ENCODE peak calls at places on chromosomes 1 and 21, in five cellular contexts. One of them, this sample, is unnamed.
A peak's percentile ranks its signal among the peaks of the same experiment; 100 is the strongest.

GRCh38 chr1:233530665-233531386 is 83.1 kb upstream of the KCNK1 start:
- DNase-seq in body of pancreas: no peak
- DNase-seq in stomach: no peak
- DNase-seq in ovary: no peak
- DNase-seq in upper lobe of right lung: no peak
- DNase-seq in this sample: no peak

GRCh38 chr21:34936874-34937563 is 112.1 kb downstream of the RUNX1 start:
- DNase-seq in body of pancreas: no peak
- DNase-seq in stomach: no peak
- DNase-seq in ovary: no peak
- DNase-seq in upper lobe of right lung: no peak
- DNase-seq in this sample: no peak

GRCh38 chr1:248810727-248811513 is 14.8 kb downstream of the SH3BP5L start:
- DNase-seq in body of pancreas: peak; percentile 30
- DNase-seq in stomach: peak; percentile 49
- DNase-seq in ovary: no peak
- DNase-seq in upper lobe of right lung: no peak
- DNase-seq in this sample: no peak

GRCh38 chr1:17914142-17914541 is 159.0 kb downstream of the ACTL8 start:
- DNase-seq in body of pancreas: no peak
- DNase-seq in stomach: no peak
- DNase-seq in ovary: no peak
- DNase-seq in upper lobe of right lung: no peak
- DNase-seq in this sample: no peak

GRCh38 chr1:243261389-243261788 is 5.5 kb downstream of the SDCCAG8 start:
- DNase-seq in body of pancreas: no peak
- DNase-seq in stomach: no peak
- DNase-seq in ovary: no peak
- DNase-seq in upper lobe of right lung: no peak
- DNase-seq in this sample: no peak

GRCh38 chr1:231242516-231243198 is 1.6 kb downstream of the GNPAT start:
- DNase-seq in body of pancreas: no peak
- DNase-seq in stomach: no peak
- DNase-seq in ovary: no peak
- DNase-seq in upper lobe of right lung: no peak
- DNase-seq in this sample: no peak

GRCh38 chr1:41639332-41639936 is 155.0 kb upstream of the EDN2 start:
- DNase-seq in body of pancreas: no peak
- DNase-seq in stomach: no peak
- DNase-seq in ovary: no peak
- DNase-seq in upper lobe of right lung: no peak
- DNase-seq in this sample: no peak

GRCh38 chr1:54681396-54681795 is 34.3 kb upstream of the TTC4 start:
- DNase-seq in body of pancreas: no peak
- DNase-seq in stomach: no peak
- DNase-seq in ovary: no peak
- DNase-seq in upper lobe of right lung: no peak
- DNase-seq in this sample: no peak

GRCh38 chr1:232991238-232991637 is 40.8 kb downstream of the NTPCR start:
- DNase-seq in body of pancreas: no peak
- DNase-seq in stomach: no peak
- DNase-seq in ovary: no peak
- DNase-seq in upper lobe of right lung: no peak
- DNase-seq in this sample: no peak

GRCh38 chr1:244778356-244778755 is 57.1 kb upstream of the COX20 start:
- DNase-seq in body of pancreas: no peak
- DNase-seq in stomach: no peak
- DNase-seq in ovary: no peak
- DNase-seq in upper lobe of right lung: no peak
- DNase-seq in this sample: no peak

GRCh38 chr1:192610114-192610958 is 25.6 kb upstream of the RGS13 start:
- DNase-seq in body of pancreas: no peak
- DNase-seq in stomach: no peak
- DNase-seq in ovary: no peak
- DNase-seq in upper lobe of right lung: no peak
- DNase-seq in this sample: no peak

GRCh38 chr1:164803366-164803765 is 244.4 kb downstream of the PBX1 start:
- DNase-seq in body of pancreas: no peak
- DNase-seq in stomach: no peak
- DNase-seq in ovary: no peak
- DNase-seq in upper lobe of right lung: no peak
- DNase-seq in this sample: no peak

GRCh38 chr1:118928739-118929554 is 59.2 kb downstream of the TBX15 start:
- DNase-seq in body of pancreas: no peak
- DNase-seq in stomach: no peak
- DNase-seq in ovary: no peak
- DNase-seq in upper lobe of right lung: no peak
- DNase-seq in this sample: peak; percentile 14

GRCh38 chr21:16873581-16873980 is 639.3 kb upstream of the CXADR start:
- DNase-seq in body of pancreas: no peak
- DNase-seq in stomach: no peak
- DNase-seq in ovary: no peak
- DNase-seq in upper lobe of right lung: no peak
- DNase-seq in this sample: no peak

GRCh38 chr1:16191916-16192545 is 20.4 kb downstream of the ARHGEF19 start:
- DNase-seq in body of pancreas: no peak
- DNase-seq in stomach: no peak
- DNase-seq in ovary: no peak
- DNase-seq in upper lobe of right lung: no peak
- DNase-seq in this sample: no peak

GRCh38 chr1:40076895-40077312 is 20.1 kb downstream of the PPT1 start:
- DNase-seq in body of pancreas: no peak
- DNase-seq in stomach: no peak
- DNase-seq in ovary: no peak
- DNase-seq in upper lobe of right lung: no peak
- DNase-seq in this sample: no peak

GRCh38 chr1:161736332-161736969 is 13.1 kb upstream of the DUSP12 start:
- DNase-seq in body of pancreas: no peak
- DNase-seq in stomach: no peak
- DNase-seq in ovary: no peak
- DNase-seq in upper lobe of right lung: no peak
- DNase-seq in this sample: no peak

GRCh38 chr1:17400725-17401341 is 28.8 kb downstream of the PADI6 start:
- DNase-seq in body of pancreas: no peak
- DNase-seq in stomach: no peak
- DNase-seq in ovary: no peak
- DNase-seq in upper lobe of right lung: no peak
- DNase-seq in this sample: no peak

GRCh38 chr1:15128520-15129313 is 24.8 kb upstream of the TMEM51 start:
- DNase-seq in body of pancreas: peak; percentile 87
- DNase-seq in stomach: peak; percentile 86
- DNase-seq in ovary: peak; percentile 78
- DNase-seq in upper lobe of right lung: peak; percentile 83
- DNase-seq in this sample: peak; percentile 7

GRCh38 chr1:34268311-34269042 is 91.8 kb downstream of the C1orf94 start:
- DNase-seq in body of pancreas: no peak
- DNase-seq in stomach: no peak
- DNase-seq in ovary: no peak
- DNase-seq in upper lobe of right lung: no peak
- DNase-seq in this sample: no peak

GRCh38 chr21:28944296-28944695 is 48.4 kb downstream of the LTN1 start:
- DNase-seq in body of pancreas: no peak
- DNase-seq in stomach: no peak
- DNase-seq in ovary: no peak
- DNase-seq in upper lobe of right lung: no peak
- DNase-seq in this sample: peak; percentile 33

GRCh38 chr1:59999006-59999405 is 72.4 kb upstream of the CYP2J2 start:
- DNase-seq in body of pancreas: no peak
- DNase-seq in stomach: no peak
- DNase-seq in ovary: no peak
- DNase-seq in upper lobe of right lung: no peak
- DNase-seq in this sample: no peak

DNA sequence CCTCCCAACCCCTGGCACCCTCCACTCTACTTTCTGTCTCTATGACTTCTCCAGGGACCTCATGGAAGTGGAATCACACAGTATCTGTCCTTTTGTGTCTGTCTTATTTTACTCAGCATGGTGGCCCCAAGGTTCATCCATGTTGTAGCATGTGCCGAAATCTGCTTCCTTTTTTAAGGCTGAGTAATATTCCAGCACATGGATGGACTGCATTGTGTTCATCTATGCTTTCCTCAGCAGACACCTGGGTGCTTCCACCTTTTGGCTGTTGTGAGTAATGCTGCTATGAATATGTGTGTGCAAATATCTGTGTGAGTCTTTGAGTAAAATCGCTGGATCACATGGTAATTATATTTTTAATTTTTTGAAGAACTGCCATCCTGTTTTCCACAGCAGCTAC is 1.6 kb upstream of the PFKL start:
- DNase-seq in body of pancreas: no peak
- DNase-seq in stomach: no peak
- DNase-seq in ovary: no peak
- DNase-seq in upper lobe of right lung: no peak
- DNase-seq in this sample: no peak
- TF ChIP-seq CTCF in body of pancreas: no peak
- TF ChIP-seq CTCF in stomach: no peak
- TF ChIP-seq CTCF in ovary: no peak
- TF ChIP-seq CTCF in upper lobe of right lung: no peak
- TF ChIP-seq CTCF in this sample: no peak

DNA sequence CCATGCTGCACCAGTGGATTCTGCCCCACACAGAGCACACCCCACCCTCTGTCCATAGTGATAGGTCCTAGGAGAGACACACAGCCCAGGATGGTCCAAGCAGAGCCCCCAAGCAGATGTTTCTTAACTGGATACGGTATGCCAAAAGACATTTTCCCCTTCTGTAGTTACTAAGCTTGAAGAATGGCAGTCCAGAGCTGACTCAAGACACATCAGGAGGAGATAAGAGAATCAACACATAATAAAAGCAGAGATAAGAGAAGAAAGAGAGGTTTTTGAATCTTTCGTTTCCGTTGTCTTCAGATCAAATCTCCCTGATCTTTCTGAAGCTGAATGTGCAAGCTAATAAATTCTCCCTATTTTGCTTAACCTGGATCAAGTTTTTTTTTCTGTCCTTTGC is 21.8 kb upstream of the CASQ2 start:
- DNase-seq in body of pancreas: no peak
- DNase-seq in stomach: no peak
- DNase-seq in ovary: no peak
- DNase-seq in upper lobe of right lung: no peak
- DNase-seq in this sample: no peak
- H3K4me3 ChIP-seq in body of pancreas: no peak overlapping the region
- H3K4me3 ChIP-seq in stomach: no peak overlapping the region
- H3K4me3 ChIP-seq in ovary: no peak overlapping the region
- H3K4me3 ChIP-seq in upper lobe of right lung: no peak overlapping the region
- H3K4me3 ChIP-seq in this sample: no peak overlapping the region

GRCh38 chr1:10252508-10252907 is 42.1 kb downstream of the KIF1B start:
- DNase-seq in body of pancreas: no peak
- DNase-seq in stomach: no peak
- DNase-seq in ovary: no peak
- DNase-seq in upper lobe of right lung: no peak
- DNase-seq in this sample: no peak

GRCh38 chr1:10253149-10253548 is 42.8 kb downstream of the KIF1B start:
- DNase-seq in body of pancreas: no peak
- DNase-seq in stomach: no peak
- DNase-seq in ovary: no peak
- DNase-seq in upper lobe of right lung: no peak
- DNase-seq in this sample: no peak

GRCh38 chr1:10263450-10264082 is 53.2 kb downstream of the KIF1B start:
- DNase-seq in body of pancreas: no peak
- DNase-seq in stomach: no peak
- DNase-seq in ovary: no peak
- DNase-seq in upper lobe of right lung: no peak
- DNase-seq in this sample: no peak

GRCh38 chr1:10253755-10254154 is 43.4 kb downstream of the KIF1B start:
- DNase-seq in body of pancreas: peak; percentile 46
- DNase-seq in stomach: no peak
- DNase-seq in ovary: no peak
- DNase-seq in upper lobe of right lung: no peak
- DNase-seq in this sample: peak; percentile 40

DNA sequence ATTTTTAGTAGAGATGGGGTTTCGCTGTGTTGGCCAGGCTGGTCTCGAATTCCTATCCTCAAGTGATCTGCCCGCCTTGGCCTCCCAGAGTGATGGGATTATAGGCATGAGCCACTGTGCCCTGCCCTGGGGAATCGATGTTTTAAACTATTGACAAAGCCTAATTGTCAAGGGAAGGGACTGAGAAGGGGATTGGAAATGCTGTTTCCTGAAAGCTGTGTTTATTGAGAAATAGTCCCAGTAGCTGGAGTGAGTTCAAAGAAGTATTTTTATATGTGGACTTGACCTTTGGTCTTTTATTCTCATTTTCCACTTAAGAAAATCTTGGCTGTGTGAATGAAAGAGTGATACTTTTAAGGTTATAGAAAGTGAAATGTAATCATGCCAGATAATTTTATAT is 47.5 kb downstream of the KIF1B start:
- DNase-seq in body of pancreas: no peak
- DNase-seq in stomach: no peak
- DNase-seq in ovary: no peak
- DNase-seq in upper lobe of right lung: no peak
- DNase-seq in this sample: peak; percentile 40
- TF ChIP-seq CTCF in body of pancreas: no peak
- TF ChIP-seq CTCF in stomach: no peak
- TF ChIP-seq CTCF in ovary: no peak
- TF ChIP-seq CTCF in upper lobe of right lung: no peak
- TF ChIP-seq CTCF in this sample: no peak

GRCh38 chr1:47705517-47706130 is 267.8 kb downstream of the FOXD2 start:
- DNase-seq in body of pancreas: no peak
- DNase-seq in stomach: no peak
- DNase-seq in ovary: no peak
- DNase-seq in upper lobe of right lung: no peak
- DNase-seq in this sample: no peak

GRCh38 chr1:47709302-47710074 is 271.6 kb downstream of the FOXD2 start:
- DNase-seq in body of pancreas: peak; percentile 36
- DNase-seq in stomach: no peak
- DNase-seq in ovary: no peak
- DNase-seq in upper lobe of right lung: no peak
- DNase-seq in this sample: no peak

GRCh38 chr1:47708658-47709301 is 270.9 kb downstream of the FOXD2 start:
- DNase-seq in body of pancreas: peak; percentile 25
- DNase-seq in stomach: no peak
- DNase-seq in ovary: no peak
- DNase-seq in upper lobe of right lung: no peak
- DNase-seq in this sample: no peak

GRCh38 chr1:47710075-47711071 is 272.5 kb downstream of the FOXD2 start:
- DNase-seq in body of pancreas: peak; percentile 84
- DNase-seq in stomach: peak; percentile 83
- DNase-seq in ovary: peak; percentile 69
- DNase-seq in upper lobe of right lung: peak; percentile 88
- DNase-seq in this sample: no peak

DNA sequence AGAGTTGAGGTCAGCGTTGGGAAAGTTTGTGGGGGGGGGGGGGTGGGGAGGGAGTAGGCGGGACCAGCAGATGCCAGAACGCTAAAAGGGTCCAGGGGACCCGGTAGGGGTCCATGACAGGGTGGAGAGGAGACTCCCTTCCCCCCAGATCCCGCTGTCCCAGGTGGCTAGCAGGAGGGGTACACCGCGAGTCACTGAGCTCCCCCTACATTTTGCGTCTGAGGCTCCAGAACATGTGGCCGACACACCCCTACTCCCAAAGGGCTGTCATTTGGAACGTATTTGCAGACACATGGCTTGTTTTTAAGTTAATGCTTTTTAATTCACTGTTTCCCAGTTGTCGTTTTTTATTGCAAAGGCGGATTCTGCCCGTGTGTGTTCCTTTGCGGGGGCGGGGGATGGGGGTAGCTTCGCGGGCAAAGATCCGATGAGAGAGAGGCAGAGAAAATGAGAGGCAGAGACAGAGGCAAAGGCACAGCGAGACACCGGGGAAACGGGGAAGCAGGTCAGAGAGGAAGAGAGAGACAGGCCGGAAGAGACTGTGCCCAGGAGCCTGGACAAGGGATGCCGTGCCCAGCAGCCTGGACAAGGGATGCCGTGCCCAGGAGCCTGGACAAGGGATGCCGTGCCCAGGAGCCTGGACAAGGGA is 270.2 kb downstream of the FOXD2 start:
- DNase-seq in body of pancreas: no peak
- DNase-seq in stomach: no peak
- DNase-seq in ovary: no peak
- DNase-seq in upper lobe of right lung: no peak
- DNase-seq in this sample: no peak
- H3K4me3 ChIP-seq in body of pancreas: no peak overlapping the region
- H3K4me3 ChIP-seq in stomach: peak overlapping the region; percentile 49
- H3K4me3 ChIP-seq in ovary: no peak overlapping the region
- H3K4me3 ChIP-seq in upper lobe of right lung: no peak overlapping the region
- H3K4me3 ChIP-seq in this sample: no peak overlapping the region